ENCODE peak calls at places on chromosome 1, in seven cellular contexts. H is upper lobe of left lung, N is HCT116, W is heart left ventricle, V is ovary, S is breast epithelium, Q is spleen. E is an unnamed sample. For H3K36me3, the result is how much of the 10 kb centered on the place peaks cover.

GRCh38 chr1:111496398-111496797 is 7.0 kb downstream of the ADORA3 start:
- DNase-seq in H (no peak), N (no peak), W (no peak), V (no peak), S (no peak), Q (no peak), E (no peak)

GRCh38 chr1:36109041-36109679 is 15.9 kb downstream of the COL8A2 start:
- DNase-seq in H (no peak), N (no peak), W (no peak), V (no peak), S (no peak), Q (no peak), E (no peak)

GRCh38 chr1:93888900-93889299 is 9.9 kb upstream of the DNTTIP2 start:
- DNase-seq in H (no peak), N (no peak), W (no peak), V (no peak), S (no peak), Q (no peak), E (no peak)

GRCh38 chr1:53295295-53295694 is 32.6 kb downstream of the LRP8 start:
- DNase-seq in H (no peak), N (no peak), W (no peak), V (no peak), S (no peak), Q (no peak), E (no peak)

GRCh38 chr1:204711103-204711946 is 25.8 kb upstream of the LRRN2 start:
- DNase-seq in H (no peak), N (no peak), W (no peak), V (no peak), S (no peak), Q (no peak), E (no peak)

GRCh38 chr1:119341372-119341947 is 27.1 kb upstream of the HAO2 start:
- DNase-seq in H (no peak), N (no peak), W (no peak), V (no peak), S (no peak), Q (no peak), E (no peak)

GRCh38 chr1:3504151-3504822 is 49.8 kb downstream of the ARHGEF16 start:
- DNase-seq in H (peak), N (peak), W (no peak), V (no peak), S (no peak), Q (no peak), E (peak)

GRCh38 chr1:53128401-53128800 is 14.0 kb downstream of the SLC1A7 start:
- DNase-seq in H (no peak), N (no peak), W (no peak), V (no peak), S (no peak), Q (peak), E (no peak)

GRCh38 chr1:228097333-228098081 is 5.6 kb downstream of the C1orf35 start:
- DNase-seq in H (no peak), N (no peak), W (no peak), V (no peak), S (no peak), Q (peak), E (no peak)

GRCh38 chr1:228095161-228095560 is 8.0 kb downstream of the C1orf35 start:
- DNase-seq in H (no peak), N (no peak), W (no peak), V (no peak), S (no peak), Q (peak), E (no peak)

GRCh38 chr1:217911908-217912307 is 280.8 kb downstream of the SPATA17 start:
- DNase-seq in H (no peak), N (no peak), W (no peak), V (no peak), S (no peak), Q (no peak), E (no peak)

GRCh38 chr1:1421147-1421906 is at the start of gene ANKRD65:
- DNase-seq in H (peak), N (no peak), W (peak), V (no peak), S (no peak), Q (peak), E (no peak)

GRCh38 chr1:100422065-100422464 is 69.8 kb downstream of the CDC14A start:
- DNase-seq in H (no peak), N (no peak), W (no peak), V (no peak), S (no peak), Q (no peak), E (no peak)

GRCh38 chr1:245225709-245226464 is 71.1 kb downstream of the KIF26B start:
- DNase-seq in H (no peak), N (no peak), W (no peak), V (no peak), S (no peak), Q (no peak), E (no peak)

GRCh38 chr1:9037476-9038337 is 11.5 kb upstream of the SLC2A7 start:
- DNase-seq in H (no peak), N (no peak), W (no peak), V (no peak), S (no peak), Q (no peak), E (no peak)
- TF ChIP-seq POLR2A in H (no peak), N (no peak), W (no peak), V (no peak), S (no peak), Q (no peak), E (no peak)

DNA sequence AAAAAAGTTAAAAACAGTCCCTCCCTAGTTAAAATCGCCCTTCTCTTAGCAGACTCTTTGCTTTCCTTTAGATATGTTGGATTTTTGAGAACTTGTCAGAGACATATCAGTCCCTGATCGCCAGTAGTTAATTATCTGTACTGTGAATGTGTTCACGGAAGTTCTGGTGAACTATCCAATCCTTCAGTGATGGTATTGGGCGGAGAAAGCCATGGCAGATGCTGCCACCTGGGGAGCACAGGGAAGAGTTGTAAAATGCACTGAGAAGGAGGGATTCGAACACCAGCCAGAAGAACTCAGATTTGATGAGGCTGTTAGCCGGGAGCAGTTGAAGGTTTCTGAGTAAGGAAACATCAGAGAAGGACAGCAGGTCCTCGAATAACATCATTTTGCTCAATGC is 17.5 kb upstream of the KIF14 start:
- DNase-seq in H (no peak), N (no peak), W (no peak), V (no peak), S (no peak), Q (no peak), E (no peak)
- TF ChIP-seq CTCF in H (no peak), N (peak), W (no peak), V (no peak), S (no peak), Q (no peak), E (no peak)

DNA sequence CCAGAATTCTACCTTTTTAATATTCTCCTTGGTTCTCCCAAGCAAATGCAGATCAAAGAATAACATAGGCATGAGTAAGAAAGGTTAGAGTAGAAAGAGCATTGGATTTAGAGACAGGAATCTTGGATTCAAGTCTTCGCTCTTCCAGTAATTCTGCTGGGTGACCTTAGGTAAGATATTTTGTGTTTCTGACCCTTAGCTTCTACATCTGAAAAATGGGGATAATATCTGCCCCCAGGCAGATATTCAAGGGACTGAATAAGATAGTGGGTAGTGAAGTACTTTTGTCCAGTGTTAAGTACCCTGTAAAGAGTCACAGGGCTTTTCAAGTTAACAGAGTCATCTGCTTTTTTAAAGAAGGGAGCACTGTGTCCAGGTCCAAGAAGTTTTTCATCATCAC is 70.8 kb downstream of the KDM1A start:
- DNase-seq in H (no peak), N (no peak), W (no peak), V (no peak), S (no peak), Q (no peak), E (no peak)
- H3K36me3 ChIP-seq in H (half or more), N (under half), W (half or more), V (under half), S (under half), Q (half or more), E (under half)

GRCh38 chr1:85201340-85202091 is 700 bp upstream of the SYDE2 start:
- DNase-seq in H (peak), N (no peak), W (peak), V (peak), S (peak), Q (peak), E (peak)
- TF ChIP-seq POLR2A in H (peak), N (no peak), W (no peak), V (peak), S (peak), Q (no peak), E (peak)

GRCh38 chr1:177884499-177885021 is 85.3 kb downstream of the SEC16B start:
- DNase-seq in H (no peak), N (no peak), W (no peak), V (no peak), S (no peak), Q (no peak), E (no peak)

DNA sequence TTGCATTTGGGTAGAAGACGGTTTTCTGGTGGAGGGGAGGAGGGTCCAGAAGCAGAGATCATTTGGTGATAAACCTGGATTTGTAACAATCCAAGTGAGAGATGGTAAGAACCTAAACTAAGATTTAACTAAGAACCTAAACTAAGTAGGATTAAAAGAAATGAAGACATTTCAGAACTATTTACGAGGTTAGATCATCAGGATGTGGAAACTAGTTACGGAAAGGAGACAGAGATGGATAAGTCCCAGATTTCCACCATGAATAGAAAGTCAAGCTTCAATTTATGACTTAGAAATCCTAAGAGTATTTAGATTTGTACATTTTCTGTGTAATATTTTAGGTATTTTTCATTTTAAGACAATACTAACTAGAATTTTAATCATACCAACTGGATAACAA is 86.3 kb downstream of the SEC16B start:
- DNase-seq in H (no peak), N (no peak), W (no peak), V (no peak), S (no peak), Q (no peak), E (no peak)
- TF ChIP-seq CTCF in H (no peak), N (no peak), W (no peak), V (no peak), S (no peak), Q (no peak), E (no peak)

E was measured in gastrocnemius medialis.